ENCODE peak calls at places on chromosomes 11 and 22, in six cellular contexts. A is HuH-7.5, D is EH, N is fibroblast of the aortic adventitia, J is putamen, B is NCI-H1105. L is an unnamed sample.

GRCh38 chr22:24146190-24146616 is 35.1 kb upstream of the SUSD2 start:
- DNase-seq in A (peak; percentile 75), D (peak; percentile 87), N (peak; percentile 80), J (no peak), B (no peak), L (peak; percentile 35)

GRCh38 chr11:59174664-59175033 is 2.7 kb downstream of the DTX4 start:
- DNase-seq in A (no peak), D (peak; percentile 70), N (no peak), J (no peak), B (no peak), L (no peak)

GRCh38 chr22:36753120-36753802 is 22.7 kb downstream of the IFT27 start:
- DNase-seq in A (no peak), D (peak; percentile 8), N (no peak), J (no peak), B (no peak), L (no peak)

GRCh38 chr22:47929073-47929472 is 1166.6 kb downstream of the TBC1D22A start:
- DNase-seq in A (no peak), D (no peak), N (no peak), J (no peak), B (no peak), L (no peak)

GRCh38 chr11:12139144-12139881 is 28.9 kb downstream of the MICAL2 start:
- DNase-seq in A (no peak), D (peak; percentile 81), N (peak; percentile 90), J (no peak), B (no peak), L (peak; percentile 53)

GRCh38 chr11:125593113-125593761 is 585 bp downstream of the STT3A start:
- DNase-seq in A (peak; percentile 16), D (peak; percentile 66), N (peak; percentile 52), J (no peak), B (no peak), L (no peak)

GRCh38 chr11:94933225-94934130 is 39.9 kb downstream of the CWC15 start:
- DNase-seq in A (no peak), D (peak; percentile 99), N (peak; percentile 94), J (peak; percentile 37), B (no peak), L (no peak)

GRCh38 chr11:74257934-74258553 is 53.4 kb downstream of the P4HA3 start:
- DNase-seq in A (no peak), D (peak; percentile 49), N (peak; percentile 90), J (peak; percentile 7), B (no peak), L (peak; percentile 37)

GRCh38 chr11:30284836-30285235 is 38.1 kb upstream of the ARL14EP start:
- DNase-seq in A (no peak), D (no peak), N (no peak), J (no peak), B (no peak), L (no peak)

GRCh38 chr22:18065256-18065655 is 12.5 kb upstream of the PEX26 start:
- DNase-seq in A (no peak), D (no peak), N (no peak), J (no peak), B (no peak), L (no peak)

GRCh38 chr22:35299217-35299716 is 427 bp upstream of the TOM1 start:
- DNase-seq in A (no peak), D (peak; percentile 39), N (peak; percentile 28), J (no peak), B (peak; percentile 18), L (no peak)

GRCh38 chr11:1204381-1205101 is 18.3 kb upstream of the MUC5B start:
- DNase-seq in A (no peak), D (no peak), N (no peak), J (no peak), B (no peak), L (no peak)

GRCh38 chr11:67280341-67280790 is 8.7 kb upstream of the ANKRD13D start:
- DNase-seq in A (no peak), D (no peak), N (no peak), J (no peak), B (no peak), L (no peak)

GRCh38 chr11:57480409-57481137 is 20.2 kb downstream of the RTN4RL2 start:
- DNase-seq in A (peak; percentile 100), D (peak; percentile 61), N (peak; percentile 42), J (no peak), B (peak; percentile 12), L (no peak)

GRCh38 chr11:126053340-126054286 is 9.1 kb downstream of the CDON start:
- DNase-seq in A (no peak), D (no peak), N (peak; percentile 37), J (no peak), B (no peak), L (no peak)

GRCh38 chr11:35063453-35063852 is 75.5 kb upstream of the CD44 start:
- DNase-seq in A (no peak), D (no peak), N (no peak), J (no peak), B (no peak), L (no peak)

GRCh38 chr22:29342577-29343312 is 27.2 kb upstream of the RASL10A start:
- DNase-seq in A (peak; percentile 62), D (no peak), N (no peak), J (no peak), B (no peak), L (no peak)

GRCh38 chr11:128465946-128466688 is 121.2 kb downstream of the ETS1 start:
- DNase-seq in A (no peak), D (no peak), N (no peak), J (no peak), B (no peak), L (no peak)

GRCh38 chr11:12066056-12066798 is 44.2 kb upstream of the MICAL2 start:
- DNase-seq in A (no peak), D (peak; percentile 98), N (peak; percentile 89), J (no peak), B (peak; percentile 12), L (no peak)

GRCh38 chr11:40129276-40129675 is 1330.2 kb downstream of the LRRC4C start:
- DNase-seq in A (no peak), D (no peak), N (no peak), J (peak; percentile 20), B (peak; percentile 19), L (peak; percentile 56)

GRCh38 chr11:120912504-120912903 is 111.4 kb upstream of the TBCEL start:
- DNase-seq in A (no peak), D (peak; percentile 34), N (peak; percentile 62), J (peak; percentile 58), B (no peak), L (peak; percentile 42)

GRCh38 chr11:128625316-128625715 is 38.0 kb upstream of the ETS1 start:
- DNase-seq in A (no peak), D (no peak), N (no peak), J (no peak), B (no peak), L (no peak)

GRCh38 chr11:99901175-99901574 is 785.9 kb upstream of the ARHGAP42 start:
- DNase-seq in A (no peak), D (no peak), N (no peak), J (no peak), B (no peak), L (no peak)

GRCh38 chr11:46888636-46889035 is 29.7 kb downstream of the LRP4 start:
- DNase-seq in A (no peak), D (no peak), N (no peak), J (no peak), B (no peak), L (no peak)

GRCh38 chr11:77131560-77131959 is 3.5 kb downstream of the MYO7A start:
- DNase-seq in A (no peak), D (no peak), N (peak; percentile 28), J (no peak), B (no peak), L (no peak)

GRCh38 chr11:112285918-112286317 is 25.3 kb upstream of the PLET1 start:
- DNase-seq in A (no peak), D (peak; percentile 43), N (peak; percentile 58), J (no peak), B (no peak), L (no peak)

GRCh38 chr11:14148653-14149273 is 186.2 kb downstream of the SPON1 start:
- DNase-seq in A (peak; percentile 7), D (peak; percentile 36), N (peak; percentile 68), J (peak; percentile 4), B (no peak), L (no peak)

GRCh38 chr22:43833286-43834240 is 21.5 kb upstream of the EFCAB6 start:
- DNase-seq in A (no peak), D (no peak), N (no peak), J (no peak), B (no peak), L (no peak)

L was measured in globus pallidus.